ENCODE peak calls at places on chromosomes 12 and 14, in five cellular contexts. T is neural crest cell, G is AG10803, V is activated T-cell treated with anti-CD3 and anti-CD28 coated beads for 1 hour, K is GM20000. H is an unnamed sample.

GRCh38 chr14:61347771-61348443 is 26.5 kb downstream of the PRKCH start:
- DNase-seq in T (no peak), G (no peak), V (no peak), K (no peak), H (no peak)

GRCh38 chr12:112518336-112518735 is 99.6 kb downstream of the PTPN11 start:
- DNase-seq in T (no peak), G (no peak), V (no peak), K (no peak), H (no peak)

GRCh38 chr12:99611117-99611516 is 36.4 kb upstream of the GARIN6 start:
- DNase-seq in T (no peak), G (no peak), V (no peak), K (no peak), H (no peak)

GRCh38 chr14:88553886-88554457 is 835 bp downstream of the PTPN21 start:
- DNase-seq in T (no peak), G (peak), V (no peak), K (no peak), H (no peak)

GRCh38 chr14:62097824-62098223 is 335.6 kb downstream of the SNAPC1 start:
- DNase-seq in T (no peak), G (no peak), V (no peak), K (no peak), H (no peak)

GRCh38 chr12:42402821-42403411 is 76.9 kb downstream of the PPHLN1 start:
- DNase-seq in T (no peak), G (no peak), V (no peak), K (no peak), H (no peak)

GRCh38 chr12:3417937-3418336 is 73.1 kb upstream of the PRMT8 start:
- DNase-seq in T (no peak), G (no peak), V (no peak), K (no peak), H (no peak)

GRCh38 chr14:89503458-89503996 is 86.5 kb upstream of the FOXN3 start:
- DNase-seq in T (no peak), G (no peak), V (no peak), K (peak), H (no peak)

GRCh38 chr14:97213720-97214119 is 416.5 kb downstream of the VRK1 start:
- DNase-seq in T (no peak), G (no peak), V (no peak), K (no peak), H (no peak)

GRCh38 chr14:50577983-50578382 is 18.0 kb downstream of the ATL1 start:
- DNase-seq in T (no peak), G (no peak), V (no peak), K (no peak), H (no peak)

GRCh38 chr12:104710940-104711725 is 247.0 kb downstream of the SLC41A2 start:
- DNase-seq in T (no peak), G (peak), V (no peak), K (no peak), H (no peak)

GRCh38 chr12:4194661-4195060 is 78.9 kb upstream of the CCND2 start:
- DNase-seq in T (no peak), G (no peak), V (no peak), K (no peak), H (no peak)

GRCh38 chr12:117119592-117120198 is 20.5 kb upstream of the TESC start:
- DNase-seq in T (peak), G (no peak), V (no peak), K (peak), H (peak)

GRCh38 chr14:62592877-62593276 is 452.4 kb downstream of the KCNH5 start:
- DNase-seq in T (no peak), G (no peak), V (no peak), K (no peak), H (no peak)

GRCh38 chr14:81784084-81784483 is 250.4 kb upstream of the SEL1L start:
- DNase-seq in T (no peak), G (peak), V (no peak), K (no peak), H (no peak)

GRCh38 chr14:35213143-35213788 is 78.9 kb upstream of the PSMA6 start:
- DNase-seq in T (no peak), G (no peak), V (no peak), K (no peak), H (no peak)

GRCh38 chr12:20625531-20625930 is 69.6 kb upstream of the SLCO1C1 start:
- DNase-seq in T (no peak), G (no peak), V (no peak), K (no peak), H (no peak)

GRCh38 chr12:107404981-107405380 is 280.6 kb upstream of the PWP1 start:
- DNase-seq in T (no peak), G (peak), V (no peak), K (peak), H (peak)

GRCh38 chr14:56137842-56138241 is 19.6 kb downstream of the PELI2 start:
- DNase-seq in T (no peak), G (no peak), V (no peak), K (no peak), H (no peak)

GRCh38 chr14:40989260-40989659 is 617.4 kb upstream of the LRFN5 start:
- DNase-seq in T (no peak), G (no peak), V (no peak), K (no peak), H (no peak)

GRCh38 chr12:95633049-95633545 is 81.8 kb upstream of the USP44 start:
- DNase-seq in T (no peak), G (peak), V (no peak), K (no peak), H (no peak)

GRCh38 chr12:51683763-51684357 is 92.8 kb downstream of the SCN8A start:
- DNase-seq in T (no peak), G (peak), V (no peak), K (no peak), H (no peak)

GRCh38 chr12:120951-121350 is 54.4 kb downstream of the IQSEC3 start:
- DNase-seq in T (no peak), G (no peak), V (no peak), K (no peak), H (no peak)

GRCh38 chr12:124098101-124098757 is 125.2 kb downstream of the ZNF664 start:
- DNase-seq in T (no peak), G (no peak), V (no peak), K (no peak), H (no peak)

GRCh38 chr14:79424462-79424861 is 786.8 kb downstream of the DIO2 start:
- DNase-seq in T (no peak), G (peak), V (no peak), K (no peak), H (no peak)

GRCh38 chr12:131287015-131287937 is 333.6 kb downstream of the ADGRD1 start:
- DNase-seq in T (no peak), G (no peak), V (no peak), K (no peak), H (no peak)

GRCh38 chr12:109154485-109155438 is 38.4 kb downstream of the ACACB start:
- DNase-seq in T (peak), G (peak), V (peak), K (peak), H (peak)

GRCh38 chr14:89366580-89367448 is 50.2 kb downstream of the FOXN3 start:
- DNase-seq in T (no peak), G (no peak), V (no peak), K (no peak), H (no peak)

GRCh38 chr12:1122803-1123202 is 131.8 kb downstream of the ERC1 start:
- DNase-seq in T (no peak), G (no peak), V (peak), K (no peak), H (peak)

GRCh38 chr12:41486718-41487117 is 298.6 kb downstream of the PDZRN4 start:
- DNase-seq in T (no peak), G (peak), V (no peak), K (no peak), H (no peak)

GRCh38 chr12:100741084-100741711 is 53.4 kb upstream of the ANO4 start:
- DNase-seq in T (no peak), G (peak), V (no peak), K (no peak), H (no peak)

GRCh38 chr14:76918176-76918750 is 92.1 kb downstream of the LRRC74A start:
- DNase-seq in T (no peak), G (peak), V (no peak), K (no peak), H (no peak)

GRCh38 chr14:59704054-59704453 is 127.4 kb upstream of the CCDC175 start:
- DNase-seq in T (no peak), G (no peak), V (no peak), K (no peak), H (no peak)

GRCh38 chr12:15444523-15444922 is 122.2 kb downstream of the PTPRO start:
- DNase-seq in T (no peak), G (no peak), V (no peak), K (no peak), H (no peak)

GRCh38 chr12:119695034-119695433 is 27.1 kb downstream of the PRKAB1 start:
- DNase-seq in T (no peak), G (no peak), V (no peak), K (no peak), H (no peak)

GRCh38 chr14:37551119-37551518 is 43.9 kb downstream of the FOXA1 start:
- DNase-seq in T (no peak), G (no peak), V (no peak), K (no peak), H (no peak)

GRCh38 chr12:10249690-10250455 is 37.2 kb downstream of the GABARAPL1 start:
- DNase-seq in T (no peak), G (no peak), V (no peak), K (no peak), H (no peak)

GRCh38 chr14:34619399-34619920 is 10.5 kb downstream of the SNX6 start:
- DNase-seq in T (no peak), G (peak), V (no peak), K (no peak), H (no peak)

GRCh38 chr12:4116251-4117111 is 157.1 kb upstream of the CCND2 start:
- DNase-seq in T (no peak), G (peak), V (no peak), K (no peak), H (no peak)